ENCODE peak calls at places on chromosomes 11 and 22, in six cellular contexts. Y is NCI-H748 treated with DMSO at 0.1 percent for 48 hours, M is anterior cingulate cortex, C is lung microvascular endothelial cell, V is AG04450, X is astrocyte of the hippocampus. K is an unnamed sample.

GRCh38 chr11:65870706-65871681 is 1.6 kb downstream of the EFEMP2 start:
- DNase-seq in Y (no peak), M (no peak), C (peak), V (no peak), X (no peak), K (peak)

GRCh38 chr11:43987384-43988039 is 45.1 kb downstream of the C11orf96 start:
- DNase-seq in Y (no peak), M (no peak), C (peak), V (no peak), X (peak), K (no peak)

GRCh38 chr22:50601669-50602337 is 1.2 kb downstream of the MAPK8IP2 start:
- DNase-seq in Y (no peak), M (no peak), C (no peak), V (no peak), X (no peak), K (no peak)

GRCh38 chr11:24064309-24064903 is 432.4 kb upstream of the LUZP2 start:
- DNase-seq in Y (no peak), M (no peak), C (no peak), V (no peak), X (peak), K (no peak)

GRCh38 chr22:31140746-31141145 is 438 bp upstream of the PLA2G3 start:
- DNase-seq in Y (no peak), M (no peak), C (no peak), V (no peak), X (no peak), K (no peak)

GRCh38 chr22:50316114-50317065 is 8.9 kb upstream of the PLXNB2 start:
- DNase-seq in Y (no peak), M (no peak), C (no peak), V (no peak), X (no peak), K (no peak)

GRCh38 chr11:76049506-76049905 is 156.8 kb downstream of the WNT11 start:
- DNase-seq in Y (no peak), M (no peak), C (no peak), V (no peak), X (no peak), K (no peak)

GRCh38 chr11:64643927-64644326 is 52.9 kb downstream of the SLC22A12 start:
- DNase-seq in Y (no peak), M (no peak), C (no peak), V (no peak), X (no peak), K (no peak)

GRCh38 chr11:122209619-122210377 is 93.8 kb upstream of the BLID start:
- DNase-seq in Y (no peak), M (no peak), C (peak), V (peak), X (peak), K (no peak)

GRCh38 chr11:104705475-104706195 is 192.6 kb downstream of the CASP12 start:
- DNase-seq in Y (no peak), M (no peak), C (peak), V (no peak), X (peak), K (peak)

GRCh38 chr11:113553905-113554304 is 78.7 kb upstream of the DRD2 start:
- DNase-seq in Y (no peak), M (no peak), C (peak), V (no peak), X (no peak), K (no peak)

GRCh38 chr11:67464411-67465189 is 4.5 kb downstream of the TMEM134 start:
- DNase-seq in Y (peak), M (peak), C (peak), V (no peak), X (peak), K (peak)

GRCh38 chr22:20545681-20546521 is 38.5 kb downstream of the MED15 start:
- DNase-seq in Y (no peak), M (no peak), C (no peak), V (no peak), X (peak), K (no peak)

GRCh38 chr22:19448739-19449421 is 1.4 kb upstream of the C22orf39 start:
- DNase-seq in Y (no peak), M (no peak), C (no peak), V (no peak), X (no peak), K (no peak)

GRCh38 chr11:45383229-45383628 is 97.1 kb upstream of the SYT13 start:
- DNase-seq in Y (no peak), M (no peak), C (no peak), V (no peak), X (peak), K (peak)

GRCh38 chr11:119374632-119375394 is 6.7 kb downstream of the USP2 start:
- DNase-seq in Y (no peak), M (peak), C (no peak), V (no peak), X (no peak), K (no peak)

GRCh38 chr11:4087551-4087950 is 7.0 kb upstream of the RRM1 start:
- DNase-seq in Y (no peak), M (no peak), C (peak), V (no peak), X (peak), K (no peak)

GRCh38 chr22:43520632-43521039 is 108.8 kb downstream of the MPPED1 start:
- DNase-seq in Y (no peak), M (no peak), C (no peak), V (no peak), X (no peak), K (no peak)

GRCh38 chr11:107710301-107710700 is 1.6 kb downstream of the SLN start:
- DNase-seq in Y (no peak), M (no peak), C (no peak), V (no peak), X (no peak), K (no peak)

GRCh38 chr11:46347637-46348311 is 511 bp downstream of the DGKZ start:
- DNase-seq in Y (no peak), M (no peak), C (no peak), V (no peak), X (no peak), K (no peak)

GRCh38 chr11:72140661-72141060 is 5.1 kb downstream of the FOLR3 start:
- DNase-seq in Y (no peak), M (no peak), C (no peak), V (no peak), X (no peak), K (no peak)

GRCh38 chr22:44192098-44192810 is 11.5 kb downstream of the PARVG start:
- DNase-seq in Y (peak), M (no peak), C (peak), V (no peak), X (no peak), K (peak)

GRCh38 chr22:21074092-21074715 is 28.5 kb downstream of the LRRC74B start:
- DNase-seq in Y (no peak), M (no peak), C (peak), V (no peak), X (peak), K (peak)

GRCh38 chr11:3203221-3204043 is 15.2 kb downstream of the MRGPRG start:
- DNase-seq in Y (no peak), M (no peak), C (no peak), V (no peak), X (peak), K (no peak)

K was measured in HL-60.